ENCODE peak calls at places on chromosomes 5 and 9, in five cellular contexts. One of them, this sample, is unnamed.

GRCh38 chr5:144798595-144798994 is 627.9 kb downstream of the KCTD16 start:
- DNase-seq in heart right ventricle: no peak
- DNase-seq in MM.1S: no peak
- DNase-seq in PC-3: no peak
- DNase-seq in ovary: no peak
- DNase-seq in this sample: no peak

GRCh38 chr9:79694676-79695400 is 123.1 kb downstream of the TLE4 start:
- DNase-seq in heart right ventricle: no peak
- DNase-seq in MM.1S: no peak
- DNase-seq in PC-3: no peak
- DNase-seq in ovary: no peak
- DNase-seq in this sample: peak

GRCh38 chr5:173882632-173883031 is 5.5 kb upstream of the CPEB4 start:
- DNase-seq in heart right ventricle: no peak
- DNase-seq in MM.1S: no peak
- DNase-seq in PC-3: peak
- DNase-seq in ovary: no peak
- DNase-seq in this sample: peak

GRCh38 chr9:35756743-35757526 is 2.9 kb upstream of the MSMP start:
- DNase-seq in heart right ventricle: peak
- DNase-seq in MM.1S: peak
- DNase-seq in PC-3: peak
- DNase-seq in ovary: peak
- DNase-seq in this sample: peak

GRCh38 chr5:53942724-53943123 is 367.6 kb downstream of the ARL15 start:
- DNase-seq in heart right ventricle: peak
- DNase-seq in MM.1S: no peak
- DNase-seq in PC-3: no peak
- DNase-seq in ovary: no peak
- DNase-seq in this sample: peak

GRCh38 chr9:15707000-15707399 is 154.2 kb downstream of the CCDC171 start:
- DNase-seq in heart right ventricle: no peak
- DNase-seq in MM.1S: no peak
- DNase-seq in PC-3: no peak
- DNase-seq in ovary: no peak
- DNase-seq in this sample: no peak

GRCh38 chr5:124746252-124746915 is at the start of gene ZNF608:
- DNase-seq in heart right ventricle: peak
- DNase-seq in MM.1S: no peak
- DNase-seq in PC-3: peak
- DNase-seq in ovary: no peak
- DNase-seq in this sample: peak

GRCh38 chr9:98251554-98251953 is 3.9 kb downstream of the TBC1D2 start:
- DNase-seq in heart right ventricle: no peak
- DNase-seq in MM.1S: no peak
- DNase-seq in PC-3: peak
- DNase-seq in ovary: no peak
- DNase-seq in this sample: peak

GRCh38 chr9:98220911-98221310 is 28.5 kb upstream of the CORO2A start:
- DNase-seq in heart right ventricle: no peak
- DNase-seq in MM.1S: no peak
- DNase-seq in PC-3: no peak
- DNase-seq in ovary: no peak
- DNase-seq in this sample: no peak

GRCh38 chr9:28329323-28329722 is 756.0 kb upstream of the C9orf72 start:
- DNase-seq in heart right ventricle: no peak
- DNase-seq in MM.1S: no peak
- DNase-seq in PC-3: no peak
- DNase-seq in ovary: no peak
- DNase-seq in this sample: peak

GRCh38 chr5:117943521-117943920 is 1044.8 kb downstream of the DTWD2 start:
- DNase-seq in heart right ventricle: peak
- DNase-seq in MM.1S: no peak
- DNase-seq in PC-3: no peak
- DNase-seq in ovary: no peak
- DNase-seq in this sample: no peak

GRCh38 chr5:137564475-137564961 is 65.4 kb upstream of the SPOCK1 start:
- DNase-seq in heart right ventricle: no peak
- DNase-seq in MM.1S: no peak
- DNase-seq in PC-3: no peak
- DNase-seq in ovary: no peak
- DNase-seq in this sample: peak

GRCh38 chr9:87886210-87887150 is 3.8 kb downstream of the SPATA31E1 start:
- DNase-seq in heart right ventricle: no peak
- DNase-seq in MM.1S: no peak
- DNase-seq in PC-3: no peak
- DNase-seq in ovary: no peak
- DNase-seq in this sample: no peak

GRCh38 chr5:123487298-123487697 is 24.7 kb upstream of the CSNK1G3 start:
- DNase-seq in heart right ventricle: no peak
- DNase-seq in MM.1S: no peak
- DNase-seq in PC-3: no peak
- DNase-seq in ovary: no peak
- DNase-seq in this sample: peak

GRCh38 chr9:83596899-83597504 is 25.9 kb upstream of the IDNK start:
- DNase-seq in heart right ventricle: peak
- DNase-seq in MM.1S: peak
- DNase-seq in PC-3: peak
- DNase-seq in ovary: no peak
- DNase-seq in this sample: peak

GRCh38 chr9:131270171-131271015 is 5.9 kb downstream of the FAM78A start:
- DNase-seq in heart right ventricle: peak
- DNase-seq in MM.1S: no peak
- DNase-seq in PC-3: no peak
- DNase-seq in ovary: no peak
- DNase-seq in this sample: no peak

GRCh38 chr9:82271099-82271498 is 282.5 kb downstream of the SPATA31D1 start:
- DNase-seq in heart right ventricle: no peak
- DNase-seq in MM.1S: no peak
- DNase-seq in PC-3: peak
- DNase-seq in ovary: no peak
- DNase-seq in this sample: peak

GRCh38 chr5:125865166-125865815 is 557.9 kb upstream of the GRAMD2B start:
- DNase-seq in heart right ventricle: no peak
- DNase-seq in MM.1S: no peak
- DNase-seq in PC-3: peak
- DNase-seq in ovary: no peak
- DNase-seq in this sample: peak

GRCh38 chr9:92059669-92060068 is 55.5 kb downstream of the SPTLC1 start:
- DNase-seq in heart right ventricle: no peak
- DNase-seq in MM.1S: no peak
- DNase-seq in PC-3: no peak
- DNase-seq in ovary: no peak
- DNase-seq in this sample: no peak

GRCh38 chr5:89707891-89708290 is 701.7 kb downstream of the CETN3 start:
- DNase-seq in heart right ventricle: no peak
- DNase-seq in MM.1S: no peak
- DNase-seq in PC-3: no peak
- DNase-seq in ovary: no peak
- DNase-seq in this sample: no peak

GRCh38 chr5:114305402-114306207 is 56.3 kb upstream of the KCNN2 start:
- DNase-seq in heart right ventricle: no peak
- DNase-seq in MM.1S: peak
- DNase-seq in PC-3: peak
- DNase-seq in ovary: no peak
- DNase-seq in this sample: peak

GRCh38 chr5:175383350-175383749 is 60.6 kb downstream of the DRD1 start:
- DNase-seq in heart right ventricle: no peak
- DNase-seq in MM.1S: no peak
- DNase-seq in PC-3: peak
- DNase-seq in ovary: no peak
- DNase-seq in this sample: no peak

GRCh38 chr5:156815988-156816599 is 34.0 kb upstream of the PPP1R2B start:
- DNase-seq in heart right ventricle: peak
- DNase-seq in MM.1S: peak
- DNase-seq in PC-3: peak
- DNase-seq in ovary: no peak
- DNase-seq in this sample: peak

GRCh38 chr9:75152416-75152815 is 64.1 kb downstream of the OSTF1 start:
- DNase-seq in heart right ventricle: no peak
- DNase-seq in MM.1S: peak
- DNase-seq in PC-3: no peak
- DNase-seq in ovary: no peak
- DNase-seq in this sample: no peak

GRCh38 chr5:69414885-69415583 is at the start of gene MARVELD2:
- DNase-seq in heart right ventricle: peak
- DNase-seq in MM.1S: peak
- DNase-seq in PC-3: peak
- DNase-seq in ovary: peak
- DNase-seq in this sample: peak

GRCh38 chr5:111699324-111699723 is 57.7 kb downstream of the NREP start:
- DNase-seq in heart right ventricle: no peak
- DNase-seq in MM.1S: no peak
- DNase-seq in PC-3: no peak
- DNase-seq in ovary: no peak
- DNase-seq in this sample: peak

GRCh38 chr5:139849942-139850341 is 54.3 kb downstream of the PSD2 start:
- DNase-seq in heart right ventricle: no peak
- DNase-seq in MM.1S: no peak
- DNase-seq in PC-3: peak
- DNase-seq in ovary: no peak
- DNase-seq in this sample: peak

GRCh38 chr5:139849501-139849900 is 53.9 kb downstream of the PSD2 start:
- DNase-seq in heart right ventricle: no peak
- DNase-seq in MM.1S: no peak
- DNase-seq in PC-3: no peak
- DNase-seq in ovary: no peak
- DNase-seq in this sample: no peak

GRCh38 chr5:139847091-139847490 is 51.5 kb downstream of the PSD2 start:
- DNase-seq in heart right ventricle: no peak
- DNase-seq in MM.1S: no peak
- DNase-seq in PC-3: no peak
- DNase-seq in ovary: peak
- DNase-seq in this sample: no peak

GRCh38 chr5:139847790-139848507 is 52.3 kb downstream of the PSD2 start:
- DNase-seq in heart right ventricle: peak
- DNase-seq in MM.1S: peak
- DNase-seq in PC-3: no peak
- DNase-seq in ovary: peak
- DNase-seq in this sample: peak

GRCh38 chr5:139848508-139849100 is 53.0 kb downstream of the PSD2 start:
- DNase-seq in heart right ventricle: peak
- DNase-seq in MM.1S: no peak
- DNase-seq in PC-3: no peak
- DNase-seq in ovary: peak
- DNase-seq in this sample: no peak
- H3K4me3 ChIP-seq in heart right ventricle: peak
- H3K4me3 ChIP-seq in MM.1S: no peak
- H3K4me3 ChIP-seq in PC-3: no peak
- H3K4me3 ChIP-seq in ovary: peak
- H3K4me3 ChIP-seq in this sample: peak

GRCh38 chr9:129481824-129482511 is 138.9 kb downstream of the C9orf50 start:
- DNase-seq in heart right ventricle: peak
- DNase-seq in MM.1S: no peak
- DNase-seq in PC-3: no peak
- DNase-seq in ovary: no peak
- DNase-seq in this sample: no peak
- TF ChIP-seq CTCF in heart right ventricle: no peak
- TF ChIP-seq CTCF in MM.1S: no peak
- TF ChIP-seq CTCF in PC-3: peak
- TF ChIP-seq CTCF in ovary: no peak
- TF ChIP-seq CTCF in this sample: peak

GRCh38 chr5:1929108-1929991 is 46.6 kb upstream of the IRX4 start:
- DNase-seq in heart right ventricle: no peak
- DNase-seq in MM.1S: no peak
- DNase-seq in PC-3: no peak
- DNase-seq in ovary: no peak
- DNase-seq in this sample: no peak

GRCh38 chr5:1930501-1930879 is 47.8 kb upstream of the IRX4 start:
- DNase-seq in heart right ventricle: no peak
- DNase-seq in MM.1S: no peak
- DNase-seq in PC-3: no peak
- DNase-seq in ovary: no peak
- DNase-seq in this sample: no peak

GRCh38 chr5:1933364-1934055 is 50.8 kb upstream of the IRX4 start:
- DNase-seq in heart right ventricle: no peak
- DNase-seq in MM.1S: no peak
- DNase-seq in PC-3: no peak
- DNase-seq in ovary: no peak
- DNase-seq in this sample: no peak

GRCh38 chr5:1930880-1931589 is 48.3 kb upstream of the IRX4 start:
- DNase-seq in heart right ventricle: peak
- DNase-seq in MM.1S: no peak
- DNase-seq in PC-3: no peak
- DNase-seq in ovary: peak
- DNase-seq in this sample: peak

GRCh38 chr5:1931590-1932138 is 48.9 kb upstream of the IRX4 start:
- DNase-seq in heart right ventricle: peak
- DNase-seq in MM.1S: no peak
- DNase-seq in PC-3: no peak
- DNase-seq in ovary: peak
- DNase-seq in this sample: peak
- H3K4me3 ChIP-seq in heart right ventricle: peak
- H3K4me3 ChIP-seq in MM.1S: no peak
- H3K4me3 ChIP-seq in PC-3: no peak
- H3K4me3 ChIP-seq in ovary: peak
- H3K4me3 ChIP-seq in this sample: peak

GRCh38 chr5:16934123-16934522 is 2.0 kb downstream of the MYO10 start:
- DNase-seq in heart right ventricle: peak
- DNase-seq in MM.1S: no peak
- DNase-seq in PC-3: peak
- DNase-seq in ovary: peak
- DNase-seq in this sample: peak

GRCh38 chr5:16936150-16937022 is at the start of gene MYO10:
- DNase-seq in heart right ventricle: peak
- DNase-seq in MM.1S: no peak
- DNase-seq in PC-3: peak
- DNase-seq in ovary: peak
- DNase-seq in this sample: peak

GRCh38 chr5:16937023-16937379 is 913 bp upstream of the MYO10 start:
- DNase-seq in heart right ventricle: no peak
- DNase-seq in MM.1S: no peak
- DNase-seq in PC-3: peak
- DNase-seq in ovary: no peak
- DNase-seq in this sample: peak

GRCh38 chr5:16934669-16935068 is 1.4 kb downstream of the MYO10 start:
- DNase-seq in heart right ventricle: no peak
- DNase-seq in MM.1S: no peak
- DNase-seq in PC-3: peak
- DNase-seq in ovary: no peak
- DNase-seq in this sample: peak

GRCh38 chr5:16935271-16936149 is 578 bp downstream of the MYO10 start:
- DNase-seq in heart right ventricle: peak
- DNase-seq in MM.1S: no peak
- DNase-seq in PC-3: peak
- DNase-seq in ovary: no peak
- DNase-seq in this sample: peak
- TF ChIP-seq CTCF in heart right ventricle: no peak
- TF ChIP-seq CTCF in MM.1S: no peak
- TF ChIP-seq CTCF in PC-3: no peak
- TF ChIP-seq CTCF in ovary: no peak
- TF ChIP-seq CTCF in this sample: no peak